ENCODE peak calls at places on chromosomes 1 and 21, in four cellular contexts. F, H, K and Y are unnamed samples.

GRCh38 chr1:31306278-31306677 is 9.4 kb downstream of the ZCCHC17 start:
- DNase-seq in H (no peak), K (no peak), F (no peak), Y (no peak)

GRCh38 chr1:89454845-89455521 is 69.6 kb upstream of the LRRC8B start:
- DNase-seq in F (peak; percentile 58), H (peak; percentile 28), K (peak; percentile 40), Y (peak; percentile 19)

GRCh38 chr21:42548687-42549406 is 35.2 kb downstream of the SLC37A1 start:
- DNase-seq in H (no peak), F (no peak), K (no peak), Y (no peak)

GRCh38 chr1:91201699-91202098 is 179.9 kb upstream of the ZNF644 start:
- DNase-seq in K (no peak), F (no peak), H (no peak), Y (no peak)

GRCh38 chr21:15061284-15061683 is 3.5 kb downstream of the NRIP1 start:
- DNase-seq in F (no peak), K (no peak), H (no peak), Y (no peak)

GRCh38 chr21:45330851-45331261 is 43.2 kb upstream of the POFUT2 start:
- DNase-seq in K (no peak), F (no peak), H (no peak), Y (no peak)

GRCh38 chr1:40783001-40783905 is at the start of gene KCNQ4:
- DNase-seq in F (no peak), K (peak; percentile 34), H (no peak), Y (peak; percentile 70)

GRCh38 chr1:8083739-8084484 is 57.8 kb upstream of the ERRFI1 start:
- DNase-seq in H (no peak), K (no peak), F (no peak), Y (no peak)

GRCh38 chr1:165633624-165634023 is 2.6 kb downstream of the MGST3 start:
- DNase-seq in H (no peak), K (no peak), F (no peak), Y (no peak)

GRCh38 chr1:9805006-9805526 is 18.7 kb downstream of the CLSTN1 start:
- DNase-seq in F (no peak), K (no peak), H (no peak), Y (no peak)

GRCh38 chr1:62012821-62013220 is 181.8 kb upstream of the L1TD1 start:
- DNase-seq in F (peak; percentile 87), H (no peak), K (no peak), Y (peak; percentile 32)

GRCh38 chr1:93328809-93329477 is 16.8 kb upstream of the DR1 start:
- DNase-seq in F (peak; percentile 96), H (no peak), K (no peak), Y (no peak)

GRCh38 chr1:8115769-8116167 is 89.7 kb upstream of the ERRFI1 start:
- DNase-seq in F (no peak), H (no peak), K (no peak), Y (no peak)

GRCh38 chr1:230383425-230383824 is 42.7 kb downstream of the PGBD5 start:
- DNase-seq in K (no peak), H (no peak), F (no peak), Y (no peak)

GRCh38 chr1:192580351-192580962 is 4.9 kb downstream of the RGS1 start:
- DNase-seq in K (no peak), F (no peak), H (no peak), Y (no peak)

GRCh38 chr1:41023279-41023990 is 1.9 kb upstream of the SLFNL1 start:
- DNase-seq in F (no peak), K (no peak), H (no peak), Y (no peak)

GRCh38 chr1:192929606-192930005 is 120.8 kb downstream of the RGS2 start:
- DNase-seq in H (no peak), K (no peak), F (no peak), Y (no peak)

GRCh38 chr1:82161651-82162238 is 361.0 kb downstream of the ADGRL2 start:
- DNase-seq in K (no peak), H (no peak), F (no peak), Y (no peak)